ENCODE peak calls at places on chromosomes 3 and 15, in nine cellular contexts. O, S, Z, G, V, I, L, U and E are unnamed samples.

GRCh38 chr3:64502284-64502683 is 185.5 kb downstream of the ADAMTS9 start:
- DNase-seq in I (no peak), V (peak), S (peak), O (no peak), U (no peak), G (no peak), Z (no peak), L (no peak), E (no peak)

GRCh38 chr3:119443179-119443578 is 20.2 kb downstream of the TMEM39A start:
- DNase-seq in V (no peak), G (no peak), Z (no peak), I (no peak), S (no peak), L (no peak), O (no peak), U (no peak), E (no peak)

GRCh38 chr15:60004846-60005351 is 788 bp downstream of the FOXB1 start:
- DNase-seq in L (peak), Z (peak), U (no peak), G (no peak), I (no peak), O (no peak), V (peak), S (no peak), E (no peak)

GRCh38 chr15:46344906-46345305 is 710.1 kb downstream of the SQOR start:
- DNase-seq in V (no peak), O (no peak), U (no peak), L (peak), S (no peak), Z (no peak), I (no peak), G (no peak), E (peak)

GRCh38 chr15:61092387-61093157 is 136.5 kb downstream of the RORA start:
- DNase-seq in O (no peak), I (no peak), L (no peak), U (no peak), Z (no peak), G (no peak), S (no peak), V (no peak), E (no peak)

GRCh38 chr15:74614744-74615312 is 808 bp upstream of the CLK3 start:
- DNase-seq in U (peak), Z (peak), I (peak), V (peak), G (peak), O (peak), L (peak), S (peak), E (no peak)

GRCh38 chr15:79025201-79025600 is 65.4 kb downstream of the RASGRF1 start:
- DNase-seq in G (no peak), S (no peak), U (peak), I (no peak), V (no peak), L (no peak), Z (peak), O (no peak), E (no peak)

GRCh38 chr3:30805695-30806094 is 88.8 kb downstream of the GADL1 start:
- DNase-seq in G (no peak), O (no peak), S (no peak), Z (no peak), V (no peak), U (no peak), I (no peak), L (no peak), E (no peak)

GRCh38 chr15:72271895-72272212 is 500 bp downstream of the PARP6 start:
- DNase-seq in L (peak), V (peak), O (peak), U (no peak), S (peak), Z (peak), G (no peak), I (peak), E (no peak)